ENCODE peak calls at places on chromosomes 3 and 15, in five cellular contexts. V, X, S, L and M are unnamed samples.

GRCh38 chr3:28915711-28916481 is 365.0 kb upstream of the RBMS3 start:
- DNase-seq in V (peak; percentile 15), X (no peak), S (no peak), L (no peak), M (no peak)

GRCh38 chr3:50416736-50417636 is 57.7 kb upstream of the TMEM115 start:
- DNase-seq in V (no peak), X (no peak), S (no peak), L (no peak), M (peak; percentile 75)

GRCh38 chr3:123880998-123881561 is 3.1 kb downstream of the MYLK start:
- DNase-seq in V (no peak), X (no peak), S (no peak), L (no peak), M (peak; percentile 16)

GRCh38 chr15:47473857-47474256 is 243.4 kb upstream of the SEMA6D start:
- DNase-seq in V (no peak), X (no peak), S (no peak), L (no peak), M (no peak)

GRCh38 chr3:189289251-189289650 is 117.5 kb downstream of the TPRG1 start:
- DNase-seq in V (no peak), X (no peak), S (no peak), L (no peak), M (no peak)

GRCh38 chr3:49721165-49721860 is 1.8 kb upstream of the AMIGO3 start:
- DNase-seq in V (no peak), X (peak; percentile 8), S (no peak), L (no peak), M (no peak)

GRCh38 chr3:139323146-139323545 is 20.7 kb upstream of the MRPS22 start:
- DNase-seq in V (no peak), X (no peak), S (no peak), L (no peak), M (no peak)

GRCh38 chr3:15427182-15427880 is at the start of the genes EAF1 and METTL6:
- DNase-seq in V (peak; percentile 46), X (peak; percentile 48), S (peak; percentile 71), L (peak; percentile 55), M (peak; percentile 78)

GRCh38 chr3:54215521-54215920 is 93.2 kb downstream of the CACNA2D3 start:
- DNase-seq in V (no peak), X (no peak), S (no peak), L (no peak), M (no peak)

GRCh38 chr3:39109086-39109485 is 1.6 kb downstream of the TTC21A start:
- DNase-seq in V (no peak), X (no peak), S (no peak), L (no peak), M (no peak)

GRCh38 chr3:81723732-81724313 is 37.6 kb downstream of the GBE1 start:
- DNase-seq in V (no peak), X (no peak), S (no peak), L (no peak), M (no peak)

GRCh38 chr15:87154771-87155170 is 1075.1 kb downstream of the AGBL1 start:
- DNase-seq in V (peak; percentile 79), X (no peak), S (no peak), L (no peak), M (no peak)

GRCh38 chr3:163508212-163508611 is 1570.1 kb downstream of the SI start:
- DNase-seq in V (no peak), X (no peak), S (no peak), L (no peak), M (no peak)

GRCh38 chr3:114447545-114447944 is 153.7 kb downstream of the TIGIT start:
- DNase-seq in V (no peak), X (no peak), S (no peak), L (no peak), M (no peak)